ENCODE peak calls at places on chromosome 4, in ten cellular contexts. D, T, R, X, V, A, P, Q, I and S are unnamed samples.

GRCh38 chr4:184409911-184410692 is 64.2 kb downstream of the IRF2 start:
- DNase-seq in D (no peak), T (no peak), R (no peak), X (no peak), V (no peak), A (no peak), P (no peak), Q (no peak), I (peak), S (no peak)

GRCh38 chr4:173252024-173252935 is 81.9 kb downstream of the HMGB2 start:
- DNase-seq in D (peak), T (peak), R (peak), X (peak), V (peak), A (peak), P (peak), Q (peak), I (no peak), S (no peak)

GRCh38 chr4:55458164-55458563 is 62.4 kb downstream of the TMEM165 start:
- DNase-seq in D (peak), T (no peak), R (no peak), X (no peak), V (no peak), A (no peak), P (no peak), Q (no peak), I (no peak), S (no peak)

GRCh38 chr4:85953651-85954018 is 406.2 kb downstream of the MAPK10 start:
- DNase-seq in D (peak), T (peak), R (no peak), X (no peak), V (no peak), A (no peak), P (no peak), Q (peak), I (no peak), S (no peak)

GRCh38 chr4:19301527-19301926 is 950.2 kb upstream of the SLIT2 start:
- DNase-seq in D (peak), T (no peak), R (no peak), X (no peak), V (no peak), A (no peak), P (no peak), Q (no peak), I (no peak), S (no peak)

GRCh38 chr4:5758741-5759140 is 47.7 kb downstream of the EVC start:
- DNase-seq in D (peak), T (peak), R (no peak), X (no peak), V (peak), A (peak), P (peak), Q (peak), I (no peak), S (no peak)

GRCh38 chr4:11632015-11632414 is 203.3 kb upstream of the HS3ST1 start:
- DNase-seq in D (no peak), T (no peak), R (no peak), X (peak), V (no peak), A (no peak), P (no peak), Q (peak), I (no peak), S (no peak)

GRCh38 chr4:122329876-122330595 is 48.8 kb upstream of the ADAD1 start:
- DNase-seq in D (peak), T (no peak), R (no peak), X (no peak), V (no peak), A (no peak), P (no peak), Q (no peak), I (no peak), S (no peak)